ENCODE peak calls at places on chromosome 18, in six cellular contexts. J is NCI-H1092 treated with DMSO at 0.1 percent for 48 hours; H is frontal cortex; D is stimulated activated CD8-positive, alpha-beta memory T cell treated with anti-CD3 and anti-CD28 coated beads, Interleukin-15, amount 100 ng/mL, for 24 hours; K is hypothalamus; L is suprapubic skin. E is an unnamed sample.

GRCh38 chr18:75154997-75155396 is 53.9 kb downstream of the PTGR3 start:
- DNase-seq in J (no peak), H (no peak), D (no peak), K (no peak), L (no peak), E (no peak)

GRCh38 chr18:4096501-4096900 is 358.6 kb downstream of the DLGAP1 start:
- DNase-seq in J (no peak), H (peak), D (no peak), K (no peak), L (no peak), E (no peak)

GRCh38 chr18:12038661-12039417 is 54.8 kb upstream of the ANKRD62 start:
- DNase-seq in J (peak), H (peak), D (peak), K (peak), L (peak), E (peak)

GRCh38 chr18:3806656-3807055 is 356.7 kb downstream of the TGIF1 start:
- DNase-seq in J (peak), H (no peak), D (no peak), K (no peak), L (no peak), E (no peak)

GRCh38 chr18:6842081-6842480 is 112.6 kb downstream of the ARHGAP28 start:
- DNase-seq in J (no peak), H (no peak), D (no peak), K (no peak), L (no peak), E (no peak)

GRCh38 chr18:51011709-51012108 is 18.3 kb upstream of the SMAD4 start:
- DNase-seq in J (no peak), H (no peak), D (no peak), K (no peak), L (no peak), E (no peak)

GRCh38 chr18:62682396-62682795 is 32.9 kb upstream of the PHLPP1 start:
- DNase-seq in J (peak), H (no peak), D (no peak), K (no peak), L (no peak), E (no peak)

GRCh38 chr18:22282311-22283235 is 113.2 kb downstream of the GATA6 start:
- DNase-seq in J (no peak), H (no peak), D (no peak), K (no peak), L (no peak), E (no peak)

GRCh38 chr18:24488824-24489493 is 28.5 kb downstream of the HRH4 start:
- DNase-seq in J (peak), H (peak), D (no peak), K (no peak), L (no peak), E (no peak)

GRCh38 chr18:58288922-58289797 is 245.1 kb downstream of the NEDD4L start:
- DNase-seq in J (no peak), H (no peak), D (no peak), K (no peak), L (no peak), E (no peak)

GRCh38 chr18:25843791-25844190 is 246.6 kb downstream of the SS18 start:
- DNase-seq in J (no peak), H (no peak), D (no peak), K (no peak), L (no peak), E (no peak)

GRCh38 chr18:31551883-31552282 is 39.8 kb upstream of the TTR start:
- DNase-seq in J (no peak), H (no peak), D (no peak), K (no peak), L (no peak), E (no peak)

GRCh38 chr18:35508746-35509338 is 11.1 kb upstream of the INO80C start:
- DNase-seq in J (no peak), H (no peak), D (no peak), K (no peak), L (no peak), E (no peak)

GRCh38 chr18:60196818-60197217 is 175.8 kb downstream of the MC4R start:
- DNase-seq in J (no peak), H (no peak), D (no peak), K (no peak), L (no peak), E (no peak)

GRCh38 chr18:79915161-79916127 is 36.0 kb downstream of the SLC66A2 start:
- DNase-seq in J (no peak), H (no peak), D (no peak), K (no peak), L (peak), E (no peak)

GRCh38 chr18:58754544-58755068 is 83.3 kb downstream of the MALT1 start:
- DNase-seq in J (no peak), H (no peak), D (no peak), K (peak), L (no peak), E (no peak)

GRCh38 chr18:22391571-22392359 is 25.9 kb downstream of the CTAGE1 start:
- DNase-seq in J (no peak), H (no peak), D (no peak), K (no peak), L (no peak), E (no peak)

GRCh38 chr18:58788971-58789797 is 75.5 kb upstream of the ZNF532 start:
- DNase-seq in J (no peak), H (peak), D (no peak), K (no peak), L (no peak), E (peak)

GRCh38 chr18:74531043-74531442 is 3.3 kb upstream of the CNDP1 start:
- DNase-seq in J (no peak), H (no peak), D (no peak), K (no peak), L (no peak), E (no peak)

GRCh38 chr18:24497052-24497754 is 36.8 kb downstream of the HRH4 start:
- DNase-seq in J (no peak), H (no peak), D (no peak), K (no peak), L (no peak), E (no peak)

GRCh38 chr18:10546557-10547300 is 20.9 kb downstream of the NAPG start:
- DNase-seq in J (no peak), H (no peak), D (no peak), K (no peak), L (no peak), E (no peak)

GRCh38 chr18:49723648-49724180 is 89.6 kb downstream of the ACAA2 start:
- DNase-seq in J (no peak), H (no peak), D (no peak), K (no peak), L (no peak), E (no peak)

GRCh38 chr18:76977108-76977621 is 154.8 kb downstream of the ZNF236 start:
- DNase-seq in J (peak), H (no peak), D (no peak), K (no peak), L (no peak), E (no peak)

GRCh38 chr18:25289040-25289631 is 62.8 kb downstream of the ZNF521 start:
- DNase-seq in J (no peak), H (no peak), D (no peak), K (no peak), L (no peak), E (peak)

GRCh38 chr18:52160652-52161051 is 179.3 kb upstream of the DCC start:
- DNase-seq in J (no peak), H (no peak), D (no peak), K (no peak), L (no peak), E (no peak)

GRCh38 chr18:13242797-13243196 is 24.2 kb downstream of the LDLRAD4 start:
- DNase-seq in J (no peak), H (no peak), D (no peak), K (no peak), L (peak), E (no peak)

GRCh38 chr18:34709631-34710429 is at the start of gene DTNA:
- DNase-seq in J (peak), H (no peak), D (no peak), K (no peak), L (no peak), E (peak)

GRCh38 chr18:2948038-2948437 is 64.9 kb downstream of the LPIN2 start:
- DNase-seq in J (no peak), H (no peak), D (no peak), K (no peak), L (no peak), E (no peak)

GRCh38 chr18:45837283-45838070 is 12.0 kb downstream of the SIGLEC15 start:
- DNase-seq in J (no peak), H (peak), D (no peak), K (no peak), L (no peak), E (no peak)

GRCh38 chr18:63860536-63860930 is 27.0 kb upstream of the SERPINB2 start:
- DNase-seq in J (no peak), H (no peak), D (no peak), K (no peak), L (no peak), E (no peak)

GRCh38 chr18:22847392-22847791 is 85.7 kb upstream of the RBBP8 start:
- DNase-seq in J (no peak), H (no peak), D (no peak), K (no peak), L (no peak), E (no peak)

GRCh38 chr18:45745817-45746461 is 22.0 kb downstream of the SLC14A1 start:
- DNase-seq in J (no peak), H (no peak), D (no peak), K (no peak), L (no peak), E (no peak)

GRCh38 chr18:78238404-78239089 is 741.1 kb upstream of the SALL3 start:
- DNase-seq in J (no peak), H (no peak), D (no peak), K (no peak), L (no peak), E (no peak)

GRCh38 chr18:23438608-23439366 is 14.3 kb upstream of the RIOK3 start:
- DNase-seq in J (no peak), H (no peak), D (no peak), K (no peak), L (no peak), E (no peak)

GRCh38 chr18:33375829-33376228 is 64.7 kb downstream of the CCDC178 start:
- DNase-seq in J (no peak), H (no peak), D (no peak), K (no peak), L (no peak), E (no peak)